ENCODE peak calls at places on chromosomes 5 and 9, in ten cellular contexts. O is mucosa of descending colon; E is CD4-positive, alpha-beta T cell; N is mesenchymal stem cell; W is left colon; Z is NCI-H1436; G is EH; I is myocyte; P is H1; S is endothelial cell. F is an unnamed sample.

GRCh38 chr9:125839322-125839721 is 92.1 kb downstream of the PBX3 start:
- DNase-seq in S (no peak), G (no peak), P (no peak), Z (no peak), W (no peak), E (no peak), I (no peak), O (no peak), N (no peak), F (no peak)

GRCh38 chr5:115641948-115642347 is 16.1 kb upstream of the TMED7 start:
- DNase-seq in P (no peak), G (peak; percentile 45), I (no peak), Z (no peak), W (no peak), E (no peak), O (no peak), N (no peak), S (no peak), F (no peak)

GRCh38 chr9:132094314-132094791 is 14.7 kb upstream of the MED27 start:
- DNase-seq in O (no peak), G (peak; percentile 89), Z (no peak), I (no peak), P (no peak), S (no peak), W (no peak), N (peak; percentile 24), E (no peak), F (no peak)

GRCh38 chr5:178126556-178126955 is 4.3 kb upstream of the RMND5B start:
- DNase-seq in N (no peak), I (no peak), W (no peak), E (no peak), G (no peak), Z (no peak), O (no peak), P (no peak), S (peak; percentile 46), F (no peak)

GRCh38 chr9:91953723-91954122 is 3.7 kb upstream of the ROR2 start:
- DNase-seq in W (no peak), Z (no peak), E (no peak), N (no peak), G (no peak), P (peak; percentile 23), I (no peak), S (no peak), O (no peak), F (no peak)

GRCh38 chr9:37976714-37977477 is 73.0 kb upstream of the SLC25A51 start:
- DNase-seq in P (no peak), W (no peak), N (peak; percentile 96), E (no peak), Z (no peak), G (peak; percentile 94), O (no peak), I (peak; percentile 86), S (no peak), F (peak; percentile 82)

GRCh38 chr5:116885825-116886224 is 311.2 kb upstream of the SEMA6A start:
- DNase-seq in G (no peak), Z (no peak), S (no peak), O (no peak), I (no peak), N (no peak), E (no peak), W (no peak), P (no peak), F (no peak)

GRCh38 chr5:169101966-169102365 is 199.0 kb downstream of the SLIT3 start:
- DNase-seq in N (no peak), Z (no peak), E (no peak), S (no peak), G (no peak), I (no peak), O (no peak), P (no peak), W (no peak), F (no peak)

GRCh38 chr9:6566409-6567139 is 79.0 kb downstream of the GLDC start:
- DNase-seq in W (no peak), I (peak; percentile 76), P (no peak), N (peak; percentile 98), Z (no peak), G (peak; percentile 98), O (no peak), E (no peak), S (no peak), F (peak; percentile 90)

GRCh38 chr9:99112750-99113417 is 8.0 kb downstream of the TGFBR1 start:
- DNase-seq in W (no peak), E (no peak), I (no peak), S (no peak), G (no peak), O (peak; percentile 11), P (no peak), N (no peak), Z (no peak), F (no peak)

GRCh38 chr5:93794954-93795353 is 53.6 kb upstream of the POU5F2 start:
- DNase-seq in P (no peak), S (no peak), E (no peak), G (no peak), W (no peak), Z (peak; percentile 36), N (no peak), O (no peak), I (peak; percentile 60), F (no peak)

GRCh38 chr5:138466058-138466899 is 1.0 kb downstream of the EGR1 start:
- DNase-seq in N (no peak), O (no peak), S (no peak), E (no peak), P (no peak), I (peak; percentile 48), Z (no peak), W (no peak), G (no peak), F (no peak)

GRCh38 chr5:73067213-73067612 is 53.2 kb upstream of the TMEM171 start:
- DNase-seq in I (no peak), Z (no peak), S (no peak), P (no peak), N (no peak), E (no peak), W (no peak), G (no peak), O (no peak), F (no peak)

GRCh38 chr9:22447607-22448305 is 1.1 kb downstream of the DMRTA1 start:
- DNase-seq in S (no peak), I (peak; percentile 15), G (no peak), W (no peak), E (no peak), N (peak; percentile 7), O (peak; percentile 34), P (no peak), Z (no peak), F (no peak)

GRCh38 chr5:54663876-54664275 is 146.3 kb downstream of the SNX18 start:
- DNase-seq in G (peak; percentile 98), Z (no peak), W (no peak), E (no peak), P (no peak), I (peak; percentile 74), S (no peak), N (peak; percentile 77), O (peak; percentile 30), F (peak; percentile 69)

GRCh38 chr5:157552650-157553049 is 22.9 kb downstream of the ADAM19 start:
- DNase-seq in P (no peak), G (no peak), S (no peak), W (no peak), Z (no peak), I (no peak), N (no peak), O (no peak), E (no peak), F (no peak)

GRCh38 chr5:14552017-14552416 is 29.6 kb upstream of the OTULINL start:
- DNase-seq in I (no peak), G (no peak), O (no peak), P (no peak), Z (no peak), N (no peak), E (no peak), W (no peak), S (no peak), F (no peak)

GRCh38 chr9:1939926-1940368 is 75.2 kb upstream of the SMARCA2 start:
- DNase-seq in W (no peak), E (peak; percentile 6), G (peak; percentile 9), S (peak; percentile 16), Z (peak; percentile 63), O (peak; percentile 26), N (no peak), P (no peak), I (peak; percentile 34), F (no peak)

GRCh38 chr9:37037744-37038640 is 3.9 kb upstream of the PAX5 start:
- DNase-seq in N (no peak), E (no peak), W (no peak), S (peak; percentile 33), I (no peak), O (peak; percentile 9), P (peak; percentile 83), Z (no peak), G (no peak), F (peak; percentile 42)

GRCh38 chr9:121743441-121744001 is 92.1 kb downstream of the DAB2IP start:
- DNase-seq in S (peak; percentile 80), W (peak; percentile 89), I (peak; percentile 93), E (no peak), P (peak; percentile 69), Z (peak; percentile 17), N (peak; percentile 93), G (peak; percentile 95), O (peak; percentile 83), F (peak; percentile 95)

GRCh38 chr9:136682710-136683109 is 4.5 kb downstream of the AGPAT2 start:
- DNase-seq in W (no peak), O (no peak), Z (no peak), S (no peak), G (no peak), I (no peak), P (peak; percentile 44), N (no peak), E (no peak), F (no peak)

GRCh38 chr5:82018462-82018861 is 46.6 kb downstream of the ATG10 start:
- DNase-seq in O (no peak), E (no peak), I (peak; percentile 83), Z (no peak), G (peak; percentile 2), N (peak; percentile 52), P (no peak), S (no peak), W (no peak), F (no peak)

GRCh38 chr9:734831-735511 is 106.5 kb upstream of the DMRT1 start:
- DNase-seq in P (no peak), N (peak; percentile 94), S (no peak), E (no peak), Z (no peak), I (peak; percentile 86), W (no peak), O (no peak), G (peak; percentile 98), F (peak; percentile 80)

GRCh38 chr5:139664273-139664693 is 16.1 kb downstream of the CXXC5 start:
- DNase-seq in Z (no peak), E (no peak), O (no peak), N (no peak), P (no peak), G (no peak), W (no peak), S (no peak), I (no peak), F (no peak)

GRCh38 chr5:76867827-76868693 is 18.2 kb downstream of the S100Z start:
- DNase-seq in E (peak; percentile 50), O (peak; percentile 87), P (peak; percentile 86), G (peak; percentile 70), I (peak; percentile 75), N (peak; percentile 69), W (no peak), S (peak; percentile 77), Z (peak; percentile 72), F (peak; percentile 71)

GRCh38 chr9:80701061-80701460 is 988.3 kb downstream of the TLE1 start:
- DNase-seq in O (no peak), G (no peak), W (no peak), I (peak; percentile 8), S (no peak), P (no peak), Z (no peak), N (no peak), E (no peak), F (no peak)

GRCh38 chr5:171632618-171633017 is 153.0 kb upstream of the SMIM23 start:
- DNase-seq in W (no peak), N (no peak), O (no peak), G (no peak), P (no peak), E (no peak), I (peak; percentile 58), Z (no peak), S (no peak), F (no peak)

GRCh38 chr9:80061940-80062339 is 490.2 kb downstream of the TLE4 start:
- DNase-seq in N (peak; percentile 78), W (no peak), Z (no peak), E (no peak), O (no peak), S (no peak), G (peak; percentile 97), P (no peak), I (peak; percentile 99), F (peak; percentile 53)